ENCODE peak calls at places on chromosomes 12 and 14, in six cellular contexts. A, B, F, Y, E and X are unnamed samples. For H3K4me1, the result is how much of the 10 kb centered on the place peaks cover.

GRCh38 chr12:91404362-91404899 is 221.8 kb upstream of the DCN start:
- DNase-seq in A (no peak), B (no peak), F (no peak), Y (no peak), E (no peak), X (no peak)

GRCh38 chr14:103854822-103855733 is 7.7 kb upstream of the PPP1R13B start:
- DNase-seq in A (peak), B (peak), F (no peak), Y (no peak), E (no peak), X (peak)

GRCh38 chr12:98744692-98745091 is 99.6 kb downstream of the APAF1 start:
- DNase-seq in A (no peak), B (no peak), F (no peak), Y (peak), E (peak), X (no peak)

GRCh38 chr12:2959508-2960431 is 573 bp downstream of the TEAD4 start:
- DNase-seq in A (peak), B (peak), F (peak), Y (no peak), E (peak), X (peak)

GRCh38 chr12:26566670-26567069 is 266.3 kb downstream of the ITPR2 start:
- DNase-seq in A (no peak), B (no peak), F (peak), Y (no peak), E (peak), X (no peak)

GRCh38 chr12:69024413-69024812 is 91.4 kb upstream of the CPM start:
- DNase-seq in A (peak), B (peak), F (no peak), Y (no peak), E (no peak), X (no peak)

GRCh38 chr14:91729756-91730155 is 2.1 kb downstream of the CATSPERB start:
- DNase-seq in A (no peak), B (no peak), F (no peak), Y (no peak), E (no peak), X (no peak)

GRCh38 chr14:76771432-76771980 is 10.2 kb downstream of the VASH1 start:
- DNase-seq in A (no peak), B (no peak), F (no peak), Y (peak), E (no peak), X (no peak)

GRCh38 chr14:101077511-101078074 is 174.1 kb upstream of the RTL1 start:
- DNase-seq in A (no peak), B (no peak), F (peak), Y (no peak), E (no peak), X (peak)

GRCh38 chr12:123071401-123072304 is 79.2 kb downstream of the PITPNM2 start:
- DNase-seq in A (no peak), B (no peak), F (no peak), Y (no peak), E (no peak), X (no peak)

GRCh38 chr12:3363608-3364007 is 127.4 kb upstream of the PRMT8 start:
- DNase-seq in A (no peak), B (no peak), F (no peak), Y (no peak), E (no peak), X (no peak)

GRCh38 chr12:122422769-122423257 is 344 bp upstream of the CLIP1 start:
- DNase-seq in A (peak), B (peak), F (peak), Y (peak), E (peak), X (peak)

GRCh38 chr12:94208433-94208921 is 60.1 kb downstream of the PLXNC1 start:
- DNase-seq in A (no peak), B (no peak), F (no peak), Y (no peak), E (peak), X (no peak)

DNA sequence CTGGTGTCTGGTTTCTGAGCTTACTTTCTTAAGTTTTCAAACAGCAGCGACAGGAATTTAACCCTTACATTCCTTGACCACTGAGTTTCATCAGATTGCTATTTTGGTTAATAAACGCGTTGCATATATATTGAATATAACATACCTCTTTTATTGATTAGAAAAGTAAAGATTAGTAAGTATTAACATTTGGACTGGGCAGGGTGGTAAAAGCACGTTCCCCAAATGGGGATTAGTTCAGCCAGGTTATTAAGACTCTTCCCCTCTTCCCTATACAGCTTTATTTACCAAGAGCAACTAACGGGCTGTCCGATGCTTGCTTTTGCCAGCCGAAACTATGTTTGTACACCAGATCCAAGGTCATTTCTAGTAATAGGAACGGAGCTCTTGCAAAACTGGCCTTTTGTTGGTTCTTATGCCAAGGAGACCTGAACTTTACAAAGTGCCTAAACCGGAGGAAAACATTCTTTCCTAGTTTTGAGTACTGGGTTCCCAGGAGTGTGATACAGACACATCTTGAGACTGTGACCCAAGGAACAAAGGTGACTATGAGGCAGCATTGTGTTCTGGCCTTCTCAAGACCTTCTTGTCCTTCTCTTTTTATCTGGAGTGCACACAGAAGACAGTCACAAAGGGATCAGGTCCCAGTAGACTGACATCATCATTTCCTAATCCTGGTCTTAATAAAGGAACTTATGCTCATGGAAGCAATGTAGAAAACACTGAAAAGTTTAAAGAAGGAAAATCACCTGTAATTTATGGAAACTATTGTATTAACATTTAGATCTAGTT is 2.6 kb downstream of the GLRX5 start:
- DNase-seq in A (no peak), B (no peak), F (no peak), Y (no peak), E (no peak), X (no peak)
- H3K4me3 ChIP-seq in A (no peak), B (no peak), F (no peak), Y (no peak), E (no peak), X (no peak)

DNA sequence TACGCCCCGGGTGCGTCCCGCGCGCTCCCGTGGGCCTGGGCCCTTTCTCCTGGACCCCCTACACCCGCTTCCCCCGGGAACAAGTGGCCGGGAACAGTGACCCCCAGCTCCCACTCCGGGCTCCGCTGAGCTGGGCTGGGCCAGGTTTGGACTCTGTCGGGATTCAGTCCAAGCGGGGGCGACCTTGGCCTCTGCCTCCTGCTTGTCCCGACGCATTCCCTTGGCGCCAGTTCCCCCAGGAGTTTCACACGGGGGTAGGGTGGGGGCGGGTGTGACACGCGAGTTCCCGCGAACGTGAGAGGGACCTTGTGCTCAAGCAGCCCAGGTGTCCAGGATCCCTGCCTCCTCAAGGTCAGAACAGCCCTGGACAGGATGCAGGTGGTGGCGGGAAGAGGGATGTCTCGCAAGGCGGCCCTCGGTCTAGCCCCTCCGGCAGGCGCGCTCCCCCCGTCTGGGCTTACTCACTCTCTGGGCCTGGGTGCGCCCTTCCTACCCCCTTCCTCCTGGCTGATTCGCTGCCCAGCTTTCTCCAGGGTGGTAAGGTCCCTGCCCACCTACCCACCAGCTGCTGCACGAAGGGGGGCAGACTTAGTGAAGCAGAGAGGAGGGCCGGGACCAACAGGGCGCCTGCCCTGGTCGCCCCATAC is 771 bp downstream of the CRIP2 start:
- DNase-seq in A (no peak), B (peak), F (peak), Y (no peak), E (no peak), X (no peak)
- TF ChIP-seq POLR2A in A (no peak), B (no peak), F (no peak), Y (no peak), E (no peak), X (no peak)

GRCh38 chr12:116123511-116124258 is 153.8 kb downstream of the MED13L start:
- DNase-seq in A (no peak), B (peak), F (peak), Y (no peak), E (peak), X (no peak)

GRCh38 chr12:116125084-116125483 is 152.4 kb downstream of the MED13L start:
- DNase-seq in A (no peak), B (no peak), F (no peak), Y (no peak), E (no peak), X (no peak)

GRCh38 chr12:116125981-116126566 is 151.4 kb downstream of the MED13L start:
- DNase-seq in A (no peak), B (no peak), F (no peak), Y (no peak), E (no peak), X (peak)

GRCh38 chr12:116122639-116123038 is 154.9 kb downstream of the MED13L start:
- DNase-seq in A (no peak), B (no peak), F (no peak), Y (no peak), E (no peak), X (no peak)

GRCh38 chr12:116121453-116121871 is 156.0 kb downstream of the MED13L start:
- DNase-seq in A (no peak), B (no peak), F (peak), Y (no peak), E (no peak), X (no peak)
- H3K4me1 ChIP-seq in A (half or more), B (under half), F (under half), Y (under half), E (half or more), X (half or more)

DNA sequence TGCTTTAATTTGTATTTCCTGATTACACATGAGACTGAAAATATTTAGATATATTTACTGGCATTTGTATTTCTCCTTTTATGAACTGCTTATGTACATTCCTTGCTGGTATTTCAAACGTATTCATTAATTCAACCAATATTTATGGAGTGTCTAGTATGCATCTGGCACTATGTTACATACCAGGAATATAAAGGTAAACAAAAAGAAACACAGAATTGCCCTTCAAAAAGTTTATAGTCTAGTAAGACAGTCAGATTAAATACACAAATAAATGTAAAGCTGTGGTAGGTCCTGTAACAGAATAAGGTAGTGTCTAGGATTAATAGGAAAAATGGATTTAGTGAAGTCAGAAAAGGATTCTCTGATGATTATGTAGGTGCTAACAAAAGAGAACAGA is 87.5 kb downstream of the PPP1R12A start:
- DNase-seq in A (no peak), B (no peak), F (no peak), Y (no peak), E (no peak), X (no peak)
- H3K4me3 ChIP-seq in A (no peak), B (no peak), F (no peak), Y (no peak), E (no peak), X (no peak)

DNA sequence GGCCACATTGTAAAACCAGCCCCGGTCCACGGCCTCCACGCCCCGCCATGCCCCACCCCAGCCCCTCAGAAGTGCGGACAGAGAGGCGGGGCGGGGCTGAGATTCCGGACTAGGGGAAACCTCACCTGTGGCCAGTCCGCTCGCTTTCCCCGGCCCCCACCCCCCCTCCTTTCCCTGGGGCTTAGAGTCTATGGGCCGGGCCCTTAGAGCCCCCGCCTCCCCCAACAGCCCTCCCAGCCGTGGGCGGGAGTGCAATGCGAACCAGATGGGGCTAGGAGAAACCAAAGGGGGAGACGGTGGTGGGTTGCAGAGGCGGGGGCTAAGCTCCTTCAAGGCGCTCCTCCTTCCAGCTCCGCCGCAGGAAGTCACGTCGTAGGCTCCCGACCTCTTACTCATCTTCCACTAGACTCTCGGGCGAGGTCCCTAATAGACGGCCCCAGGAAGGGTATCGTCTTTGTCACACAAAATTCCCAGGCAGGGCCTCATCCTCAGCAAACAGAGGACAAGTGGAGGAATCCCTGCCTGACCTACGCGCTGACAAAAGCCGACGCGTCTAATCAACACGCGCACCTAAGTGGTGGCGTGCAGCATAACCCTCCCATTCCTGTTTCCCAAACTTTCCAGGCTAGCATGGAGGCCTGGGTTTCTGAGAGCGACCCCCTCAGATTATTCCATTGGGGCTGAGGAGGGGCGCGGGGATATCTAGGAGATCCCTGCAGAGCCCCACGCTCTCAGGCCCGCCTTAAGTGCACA is 1.0 kb upstream of the NAB2 start:
- DNase-seq in A (peak), B (peak), F (peak), Y (peak), E (peak), X (peak)
- TF ChIP-seq POLR2A in A (peak), B (no peak), F (peak), Y (no peak), E (no peak), X (peak)

GRCh38 chr12:124736115-124737039 is 127.3 kb downstream of the SCARB1 start:
- DNase-seq in A (no peak), B (no peak), F (no peak), Y (no peak), E (no peak), X (no peak)
- H3K4me1 ChIP-seq in A (under half), B (under half), F (under half), Y (under half), E (under half), X (under half)